ENCODE peak calls at places on chromosomes 13 and 19, in eight cellular contexts. One of them, this sample, is unnamed.

GRCh38 chr19:57830071-57830602 is at the start of gene ZNF587B:
- DNase-seq in spleen: peak
- DNase-seq in IMR-90: peak
- DNase-seq in A549: peak
- DNase-seq in upper lobe of left lung: peak
- DNase-seq in tibial nerve: no peak
- DNase-seq in breast epithelium: peak
- DNase-seq in ovary: peak
- DNase-seq in this sample: peak

GRCh38 chr13:35743165-35743564 is 266.7 kb upstream of the MAB21L1 start:
- DNase-seq in spleen: no peak
- DNase-seq in IMR-90: no peak
- DNase-seq in A549: no peak
- DNase-seq in upper lobe of left lung: no peak
- DNase-seq in tibial nerve: no peak
- DNase-seq in breast epithelium: no peak
- DNase-seq in ovary: no peak
- DNase-seq in this sample: no peak

GRCh38 chr13:106522898-106523525 is 12.4 kb downstream of the EFNB2 start:
- DNase-seq in spleen: no peak
- DNase-seq in IMR-90: no peak
- DNase-seq in A549: no peak
- DNase-seq in upper lobe of left lung: no peak
- DNase-seq in tibial nerve: no peak
- DNase-seq in breast epithelium: no peak
- DNase-seq in ovary: no peak
- DNase-seq in this sample: no peak

GRCh38 chr13:76647550-76647949 is 238.7 kb downstream of the KCTD12 start:
- DNase-seq in spleen: no peak
- DNase-seq in IMR-90: peak
- DNase-seq in A549: no peak
- DNase-seq in upper lobe of left lung: no peak
- DNase-seq in tibial nerve: no peak
- DNase-seq in breast epithelium: no peak
- DNase-seq in ovary: no peak
- DNase-seq in this sample: no peak

GRCh38 chr19:440391-441212 is 20.2 kb downstream of the SHC2 start:
- DNase-seq in spleen: peak
- DNase-seq in IMR-90: no peak
- DNase-seq in A549: no peak
- DNase-seq in upper lobe of left lung: no peak
- DNase-seq in tibial nerve: no peak
- DNase-seq in breast epithelium: no peak
- DNase-seq in ovary: no peak
- DNase-seq in this sample: no peak

GRCh38 chr19:6997679-6998445 is 23.4 kb downstream of the MBD3L2B start:
- DNase-seq in spleen: no peak
- DNase-seq in IMR-90: no peak
- DNase-seq in A549: no peak
- DNase-seq in upper lobe of left lung: peak
- DNase-seq in tibial nerve: no peak
- DNase-seq in breast epithelium: no peak
- DNase-seq in ovary: no peak
- DNase-seq in this sample: no peak

GRCh38 chr19:31334849-31335624 is 14.2 kb downstream of the TSHZ3 start:
- DNase-seq in spleen: no peak
- DNase-seq in IMR-90: peak
- DNase-seq in A549: no peak
- DNase-seq in upper lobe of left lung: no peak
- DNase-seq in tibial nerve: no peak
- DNase-seq in breast epithelium: no peak
- DNase-seq in ovary: no peak
- DNase-seq in this sample: peak

GRCh38 chr19:2976609-2977000 is 759 bp upstream of the TLE6 start:
- DNase-seq in spleen: no peak
- DNase-seq in IMR-90: no peak
- DNase-seq in A549: no peak
- DNase-seq in upper lobe of left lung: no peak
- DNase-seq in tibial nerve: no peak
- DNase-seq in breast epithelium: no peak
- DNase-seq in ovary: no peak
- DNase-seq in this sample: no peak

GRCh38 chr13:114109646-114110045 is 22.8 kb downstream of the RASA3 start:
- DNase-seq in spleen: peak
- DNase-seq in IMR-90: no peak
- DNase-seq in A549: no peak
- DNase-seq in upper lobe of left lung: peak
- DNase-seq in tibial nerve: peak
- DNase-seq in breast epithelium: no peak
- DNase-seq in ovary: no peak
- DNase-seq in this sample: no peak

GRCh38 chr13:23509781-23510543 is 60.2 kb upstream of the TNFRSF19 start:
- DNase-seq in spleen: no peak
- DNase-seq in IMR-90: peak
- DNase-seq in A549: no peak
- DNase-seq in upper lobe of left lung: no peak
- DNase-seq in tibial nerve: no peak
- DNase-seq in breast epithelium: no peak
- DNase-seq in ovary: no peak
- DNase-seq in this sample: no peak

GRCh38 chr13:46605824-46606554 is 53.0 kb downstream of the LRCH1 start:
- DNase-seq in spleen: no peak
- DNase-seq in IMR-90: no peak
- DNase-seq in A549: no peak
- DNase-seq in upper lobe of left lung: no peak
- DNase-seq in tibial nerve: no peak
- DNase-seq in breast epithelium: no peak
- DNase-seq in ovary: no peak
- DNase-seq in this sample: no peak

GRCh38 chr13:98959775-98960325 is 18.0 kb downstream of the DOCK9 start:
- DNase-seq in spleen: no peak
- DNase-seq in IMR-90: no peak
- DNase-seq in A549: no peak
- DNase-seq in upper lobe of left lung: no peak
- DNase-seq in tibial nerve: no peak
- DNase-seq in breast epithelium: no peak
- DNase-seq in ovary: no peak
- DNase-seq in this sample: no peak

GRCh38 chr13:44857061-44857460 is 132.2 kb downstream of the NUFIP1 start:
- DNase-seq in spleen: no peak
- DNase-seq in IMR-90: no peak
- DNase-seq in A549: no peak
- DNase-seq in upper lobe of left lung: no peak
- DNase-seq in tibial nerve: no peak
- DNase-seq in breast epithelium: no peak
- DNase-seq in ovary: no peak
- DNase-seq in this sample: no peak

GRCh38 chr19:38021356-38021755 is 114.3 kb downstream of the SIPA1L3 start:
- DNase-seq in spleen: no peak
- DNase-seq in IMR-90: peak
- DNase-seq in A549: no peak
- DNase-seq in upper lobe of left lung: no peak
- DNase-seq in tibial nerve: no peak
- DNase-seq in breast epithelium: no peak
- DNase-seq in ovary: no peak
- DNase-seq in this sample: no peak

GRCh38 chr19:39160889-39161672 is 35.5 kb downstream of the PAK4 start:
- DNase-seq in spleen: peak
- DNase-seq in IMR-90: peak
- DNase-seq in A549: no peak
- DNase-seq in upper lobe of left lung: no peak
- DNase-seq in tibial nerve: no peak
- DNase-seq in breast epithelium: peak
- DNase-seq in ovary: no peak
- DNase-seq in this sample: no peak

DNA sequence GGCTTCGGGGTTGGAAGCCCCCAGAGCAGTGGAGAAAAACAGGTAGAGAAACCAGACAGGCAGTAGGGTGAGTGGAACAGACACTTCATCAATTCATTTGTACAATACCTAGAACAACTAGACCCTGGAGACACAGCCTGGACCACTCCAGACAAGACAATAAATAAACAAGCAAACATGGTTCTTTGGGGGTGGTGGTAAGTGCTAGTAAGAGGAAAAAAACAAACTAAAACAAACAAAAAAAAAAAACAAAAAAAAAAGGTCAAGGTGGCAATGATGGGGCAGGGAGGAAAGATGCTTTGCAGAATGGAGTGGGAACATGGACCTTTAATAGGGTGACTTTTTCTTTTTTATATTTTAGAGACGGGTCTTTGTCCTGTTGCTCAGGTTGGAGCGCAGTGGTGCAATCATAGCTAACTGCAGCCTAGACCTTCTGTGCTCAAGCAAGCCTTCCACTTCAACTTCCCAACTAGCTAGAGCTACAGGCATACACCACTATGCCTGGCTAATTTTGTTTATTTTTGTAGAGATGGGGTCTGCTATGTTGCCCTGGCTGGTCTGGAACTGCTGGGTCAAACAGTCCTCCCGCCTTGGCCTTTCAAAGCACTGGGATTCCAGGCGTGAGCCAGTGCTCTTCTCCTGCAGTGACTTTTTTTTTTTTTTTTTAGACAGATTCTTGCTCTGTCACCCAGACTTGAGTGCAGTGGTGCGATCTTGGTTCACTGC is 3.1 kb downstream of the JUNB start:
- DNase-seq in spleen: no peak
- DNase-seq in IMR-90: peak
- DNase-seq in A549: peak
- DNase-seq in upper lobe of left lung: peak
- DNase-seq in tibial nerve: no peak
- DNase-seq in breast epithelium: no peak
- DNase-seq in ovary: peak
- DNase-seq in this sample: no peak
- H3K4me3 ChIP-seq in spleen: peak
- H3K4me3 ChIP-seq in IMR-90: peak
- H3K4me3 ChIP-seq in A549: peak
- H3K4me3 ChIP-seq in upper lobe of left lung: no peak
- H3K4me3 ChIP-seq in tibial nerve: peak
- H3K4me3 ChIP-seq in breast epithelium: peak
- H3K4me3 ChIP-seq in ovary: peak
- H3K4me3 ChIP-seq in this sample: peak

GRCh38 chr19:14559916-14560775 is 11.7 kb downstream of the NDUFB7 start:
- DNase-seq in spleen: no peak
- DNase-seq in IMR-90: no peak
- DNase-seq in A549: no peak
- DNase-seq in upper lobe of left lung: no peak
- DNase-seq in tibial nerve: no peak
- DNase-seq in breast epithelium: no peak
- DNase-seq in ovary: no peak
- DNase-seq in this sample: no peak
- TF ChIP-seq POLR2A in spleen: no peak
- TF ChIP-seq POLR2A in IMR-90: no peak
- TF ChIP-seq POLR2A in A549: no peak
- TF ChIP-seq POLR2A in upper lobe of left lung: no peak
- TF ChIP-seq POLR2A in tibial nerve: no peak
- TF ChIP-seq POLR2A in breast epithelium: no peak
- TF ChIP-seq POLR2A in ovary: no peak
- TF ChIP-seq POLR2A in this sample: no peak

GRCh38 chr19:55477905-55478304 is 1.5 kb downstream of the ZNF628 start:
- DNase-seq in spleen: no peak
- DNase-seq in IMR-90: no peak
- DNase-seq in A549: no peak
- DNase-seq in upper lobe of left lung: no peak
- DNase-seq in tibial nerve: no peak
- DNase-seq in breast epithelium: no peak
- DNase-seq in ovary: no peak
- DNase-seq in this sample: no peak
- H3K4me3 ChIP-seq in spleen: peak
- H3K4me3 ChIP-seq in IMR-90: no peak
- H3K4me3 ChIP-seq in A549: peak
- H3K4me3 ChIP-seq in upper lobe of left lung: no peak
- H3K4me3 ChIP-seq in tibial nerve: peak
- H3K4me3 ChIP-seq in breast epithelium: no peak
- H3K4me3 ChIP-seq in ovary: no peak
- H3K4me3 ChIP-seq in this sample: no peak

GRCh38 chr19:16587031-16588023 is 15.1 kb upstream of the SLC35E1 start:
- DNase-seq in spleen: peak
- DNase-seq in IMR-90: peak
- DNase-seq in A549: no peak
- DNase-seq in upper lobe of left lung: peak
- DNase-seq in tibial nerve: peak
- DNase-seq in breast epithelium: no peak
- DNase-seq in ovary: no peak
- DNase-seq in this sample: no peak

GRCh38 chr19:16586477-16586871 is 14.3 kb upstream of the SLC35E1 start:
- DNase-seq in spleen: peak
- DNase-seq in IMR-90: no peak
- DNase-seq in A549: no peak
- DNase-seq in upper lobe of left lung: no peak
- DNase-seq in tibial nerve: no peak
- DNase-seq in breast epithelium: no peak
- DNase-seq in ovary: no peak
- DNase-seq in this sample: no peak

GRCh38 chr19:16585808-16586476 is 13.7 kb upstream of the SLC35E1 start:
- DNase-seq in spleen: no peak
- DNase-seq in IMR-90: peak
- DNase-seq in A549: no peak
- DNase-seq in upper lobe of left lung: peak
- DNase-seq in tibial nerve: no peak
- DNase-seq in breast epithelium: no peak
- DNase-seq in ovary: no peak
- DNase-seq in this sample: no peak

GRCh38 chr19:16582486-16583261 is 10.5 kb upstream of the SLC35E1 start:
- DNase-seq in spleen: no peak
- DNase-seq in IMR-90: no peak
- DNase-seq in A549: no peak
- DNase-seq in upper lobe of left lung: no peak
- DNase-seq in tibial nerve: no peak
- DNase-seq in breast epithelium: no peak
- DNase-seq in ovary: no peak
- DNase-seq in this sample: no peak

DNA sequence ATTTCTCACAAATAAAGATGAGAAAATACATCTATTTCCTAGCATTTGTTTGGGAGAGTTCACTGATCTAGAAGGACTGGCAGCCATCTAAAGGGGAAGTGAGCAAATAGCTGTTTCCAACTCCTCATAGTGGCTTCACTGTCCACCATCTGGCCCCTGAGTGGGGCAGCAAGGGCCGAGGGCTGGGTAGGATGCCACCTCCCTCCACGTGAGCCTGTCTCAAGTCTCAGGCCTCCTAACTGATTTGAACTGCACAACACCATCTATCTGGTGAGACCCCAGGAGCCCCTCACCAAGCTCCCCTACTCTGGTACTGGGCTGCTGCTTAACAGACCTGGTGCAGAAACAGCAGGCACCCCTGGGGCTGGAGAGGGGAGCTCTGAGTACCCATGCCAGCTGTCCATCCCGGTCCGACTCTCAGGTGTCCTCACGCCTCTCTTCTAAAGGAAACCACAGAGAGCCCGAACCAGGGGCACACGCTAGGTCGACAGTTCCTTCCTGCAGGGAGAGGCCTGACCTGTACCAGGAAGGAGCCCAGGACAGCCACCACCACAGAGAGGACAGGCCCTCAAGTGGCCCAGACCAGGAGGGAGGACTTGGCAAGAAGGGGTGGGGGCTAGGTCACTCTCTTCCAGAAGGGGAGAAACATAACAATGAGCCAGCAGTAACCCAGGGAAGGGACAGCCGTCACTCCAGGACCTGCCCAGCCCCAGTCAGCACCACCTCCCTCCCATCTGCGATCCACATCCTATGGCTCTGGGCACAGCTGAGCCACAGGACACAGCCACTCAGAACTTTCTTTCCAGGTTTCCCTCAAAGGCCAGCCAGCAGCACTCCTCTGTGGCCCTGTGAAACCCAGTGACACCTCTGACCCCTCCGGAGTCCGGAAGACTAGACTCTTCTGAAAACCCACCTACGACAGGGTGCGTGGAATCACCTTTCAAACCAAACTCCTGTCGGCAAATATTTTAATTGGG is 12.9 kb upstream of the SLC35E1 start:
- DNase-seq in spleen: no peak
- DNase-seq in IMR-90: no peak
- DNase-seq in A549: no peak
- DNase-seq in upper lobe of left lung: no peak
- DNase-seq in tibial nerve: no peak
- DNase-seq in breast epithelium: no peak
- DNase-seq in ovary: no peak
- DNase-seq in this sample: no peak
- TF ChIP-seq POLR2A in spleen: no peak
- TF ChIP-seq POLR2A in IMR-90: no peak
- TF ChIP-seq POLR2A in A549: no peak
- TF ChIP-seq POLR2A in upper lobe of left lung: no peak
- TF ChIP-seq POLR2A in tibial nerve: no peak
- TF ChIP-seq POLR2A in breast epithelium: no peak
- TF ChIP-seq POLR2A in ovary: no peak
- TF ChIP-seq POLR2A in this sample: no peak

This sample was measured in stomach.